ENCODE peak calls at places on chromosomes 1 and 21, in five cellular contexts. E, Y, M, Z and F are unnamed samples.

GRCh38 chr1:227941509-227942020 is 6.2 kb downstream of the WNT9A start:
- DNase-seq in E (no peak), Y (no peak), M (no peak), Z (no peak), F (no peak)

GRCh38 chr1:116157096-116157495 is 45.9 kb downstream of the MAB21L3 start:
- DNase-seq in E (no peak), Y (no peak), M (no peak), Z (no peak), F (no peak)

GRCh38 chr1:213535679-213536078 is 452.1 kb upstream of the PROX1 start:
- DNase-seq in E (no peak), Y (no peak), M (no peak), Z (no peak), F (no peak)

GRCh38 chr1:60835649-60836048 is 246.7 kb upstream of the NFIA start:
- DNase-seq in E (no peak), Y (no peak), M (no peak), Z (no peak), F (no peak)

GRCh38 chr1:22808846-22809501 is 98.3 kb downstream of the EPHB2 start:
- DNase-seq in E (peak), Y (peak), M (peak), Z (no peak), F (no peak)

GRCh38 chr21:15439726-15440125 is 290.1 kb upstream of the USP25 start:
- DNase-seq in E (no peak), Y (no peak), M (no peak), Z (no peak), F (no peak)

GRCh38 chr1:3527774-3528173 is 73.3 kb downstream of the ARHGEF16 start:
- DNase-seq in E (no peak), Y (no peak), M (no peak), Z (no peak), F (no peak)

GRCh38 chr1:78157162-78157561 is 111.4 kb downstream of the GIPC2 start:
- DNase-seq in E (no peak), Y (peak), M (peak), Z (no peak), F (no peak)

GRCh38 chr1:41314781-41315481 is 46.3 kb upstream of the FOXO6 start:
- DNase-seq in E (no peak), Y (peak), M (no peak), Z (no peak), F (no peak)

GRCh38 chr1:23817633-23818032 is 7.6 kb downstream of the HMGCL start:
- DNase-seq in E (no peak), Y (no peak), M (no peak), Z (no peak), F (no peak)

GRCh38 chr1:206107168-206107544 is 10.0 kb downstream of the AVPR1B start:
- DNase-seq in E (no peak), Y (no peak), M (no peak), Z (no peak), F (no peak)

GRCh38 chr1:58997060-58997411 is 213.2 kb upstream of the JUN start:
- DNase-seq in E (no peak), Y (no peak), M (no peak), Z (no peak), F (no peak)

GRCh38 chr1:32241011-32241763 is 5.8 kb upstream of the FAM167B start:
- DNase-seq in E (peak), Y (peak), M (peak), Z (peak), F (peak)

GRCh38 chr1:201888282-201889033 is at the start of gene SHISA4:
- DNase-seq in E (peak), Y (no peak), M (peak), Z (no peak), F (no peak)

GRCh38 chr1:207811319-207811718 is 59.5 kb downstream of the CD46 start:
- DNase-seq in E (no peak), Y (no peak), M (no peak), Z (no peak), F (no peak)

GRCh38 chr21:44865561-44866280 is 7.8 kb downstream of the PTTG1IP start:
- DNase-seq in E (peak), Y (no peak), M (no peak), Z (no peak), F (no peak)

GRCh38 chr21:27681841-27682240 is 715.0 kb upstream of the ADAMTS5 start:
- DNase-seq in E (no peak), Y (peak), M (no peak), Z (no peak), F (no peak)

GRCh38 chr1:220235462-220235861 is 36.8 kb downstream of the RAB3GAP2 start:
- DNase-seq in E (no peak), Y (no peak), M (no peak), Z (no peak), F (no peak)

GRCh38 chr21:39444406-39445145 is 1.0 kb downstream of the LCA5L start:
- DNase-seq in E (no peak), Y (peak), M (peak), Z (no peak), F (no peak)

GRCh38 chr1:8352471-8352845 is 34.5 kb downstream of the SLC45A1 start:
- DNase-seq in E (no peak), Y (no peak), M (no peak), Z (no peak), F (no peak)

GRCh38 chr1:37372740-37373139 is 101.6 kb upstream of the ZC3H12A start:
- DNase-seq in E (no peak), Y (no peak), M (no peak), Z (no peak), F (no peak)

GRCh38 chr1:208486677-208487076 is 242.5 kb upstream of the PLXNA2 start:
- DNase-seq in E (no peak), Y (no peak), M (no peak), Z (no peak), F (no peak)

GRCh38 chr1:233138794-233139544 is 156.6 kb downstream of the PCNX2 start:
- DNase-seq in E (no peak), Y (no peak), M (no peak), Z (no peak), F (no peak)

GRCh38 chr21:24045775-24046215 is 1561.5 kb downstream of the MRPL39 start:
- DNase-seq in E (peak), Y (peak), M (no peak), Z (no peak), F (no peak)

GRCh38 chr1:67134692-67135091 is at the start of gene C1orf141:
- DNase-seq in E (no peak), Y (no peak), M (no peak), Z (no peak), F (no peak)

GRCh38 chr1:193321242-193321842 is 134.9 kb upstream of the B3GALT2 start:
- DNase-seq in E (no peak), Y (peak), M (no peak), Z (no peak), F (no peak)

GRCh38 chr1:38486115-38486514 is 373.5 kb downstream of the RRAGC start:
- DNase-seq in E (no peak), Y (no peak), M (no peak), Z (no peak), F (no peak)

GRCh38 chr1:170790651-170791071 is 126.7 kb downstream of the PRRX1 start:
- DNase-seq in E (no peak), Y (peak), M (peak), Z (no peak), F (no peak)

GRCh38 chr1:240312872-240313271 is 221.2 kb downstream of the FMN2 start:
- DNase-seq in E (no peak), Y (peak), M (peak), Z (no peak), F (no peak)

GRCh38 chr1:2632561-2633361 is at the start of gene MMEL1:
- DNase-seq in E (no peak), Y (no peak), M (no peak), Z (no peak), F (no peak)

GRCh38 chr1:175845371-175845770 is 102.0 kb upstream of the TNR start:
- DNase-seq in E (no peak), Y (no peak), M (no peak), Z (no peak), F (no peak)

GRCh38 chr1:179831852-179832699 is 45.5 kb downstream of the TOR1AIP2 start:
- DNase-seq in E (no peak), Y (no peak), M (peak), Z (peak), F (peak)

GRCh38 chr21:44780767-44781459 is 20.7 kb downstream of the UBE2G2 start:
- DNase-seq in E (no peak), Y (no peak), M (no peak), Z (no peak), F (no peak)

GRCh38 chr1:160726114-160726497 is 12.9 kb upstream of the SLAMF7 start:
- DNase-seq in E (no peak), Y (no peak), M (no peak), Z (no peak), F (no peak)

GRCh38 chr1:245735831-245736530 is 581.2 kb downstream of the KIF26B start:
- DNase-seq in E (no peak), Y (no peak), M (no peak), Z (no peak), F (no peak)